ENCODE peak calls at places on chromosomes 2 and 18, in six cellular contexts. R, I, U, E, M and Q are unnamed samples.

GRCh38 chr18:79531926-79532689 is 136.4 kb downstream of the NFATC1 start:
- DNase-seq in R (no peak), I (no peak), U (no peak), E (no peak), M (no peak), Q (no peak)

GRCh38 chr2:8645176-8645831 is 36.6 kb upstream of the ID2 start:
- DNase-seq in R (no peak), I (no peak), U (no peak), E (no peak), M (no peak), Q (no peak)

GRCh38 chr2:171836151-171836910 is 57.7 kb downstream of the SLC25A12 start:
- DNase-seq in R (no peak), I (no peak), U (no peak), E (no peak), M (no peak), Q (no peak)

GRCh38 chr18:26429535-26429934 is 118.8 kb downstream of the KCTD1 start:
- DNase-seq in R (no peak), I (no peak), U (no peak), E (peak; percentile 68), M (no peak), Q (no peak)

GRCh38 chr2:221426929-221427328 is 145.2 kb downstream of the EPHA4 start:
- DNase-seq in R (no peak), I (no peak), U (no peak), E (no peak), M (no peak), Q (no peak)

GRCh38 chr18:79904357-79905147 is 46.9 kb downstream of the SLC66A2 start:
- DNase-seq in R (no peak), I (no peak), U (no peak), E (no peak), M (no peak), Q (peak; percentile 8)

GRCh38 chr2:30915485-30915884 is 108.2 kb upstream of the CAPN13 start:
- DNase-seq in R (no peak), I (no peak), U (no peak), E (peak; percentile 34), M (peak; percentile 73), Q (no peak)

GRCh38 chr18:80103231-80103630 is 5.8 kb upstream of the ADNP2 start:
- DNase-seq in R (no peak), I (no peak), U (no peak), E (no peak), M (no peak), Q (no peak)

GRCh38 chr2:108080177-108080576 is 93.9 kb downstream of the SLC5A7 start:
- DNase-seq in R (no peak), I (no peak), U (no peak), E (no peak), M (no peak), Q (no peak)

GRCh38 chr18:26322892-26323653 is 96.8 kb downstream of the TAF4B start:
- DNase-seq in R (no peak), I (no peak), U (no peak), E (no peak), M (no peak), Q (no peak)

GRCh38 chr2:213544940-213545339 is 260.7 kb downstream of the SPAG16 start:
- DNase-seq in R (no peak), I (no peak), U (no peak), E (no peak), M (no peak), Q (no peak)

GRCh38 chr2:191835539-191836350 is 11.1 kb downstream of the CAVIN2 start:
- DNase-seq in R (no peak), I (no peak), U (no peak), E (no peak), M (no peak), Q (no peak)

GRCh38 chr2:179595284-179595683 is 266.1 kb downstream of the ZNF385B start:
- DNase-seq in R (no peak), I (no peak), U (no peak), E (no peak), M (peak; percentile 6), Q (no peak)
- TF ChIP-seq CTCF in R (no peak), I (no peak), U (no peak), E (no peak), M (no peak), Q (no peak)

GRCh38 chr2:35298493-35298892 is 1057.1 kb upstream of the CRIM1 start:
- DNase-seq in R (no peak), I (no peak), U (no peak), E (peak; percentile 4), M (no peak), Q (no peak)

GRCh38 chr2:35297403-35297802 is 1058.2 kb upstream of the CRIM1 start:
- DNase-seq in R (no peak), I (no peak), U (no peak), E (no peak), M (no peak), Q (no peak)

GRCh38 chr2:35301349-35301748 is 1054.2 kb upstream of the CRIM1 start:
- DNase-seq in R (no peak), I (no peak), U (no peak), E (no peak), M (no peak), Q (no peak)
- TF ChIP-seq CTCF in R (no peak), I (no peak), U (no peak), E (no peak), M (no peak), Q (no peak)

GRCh38 chr18:67862069-67862468 is 345.5 kb upstream of the DSEL start:
- DNase-seq in R (no peak), I (no peak), U (no peak), E (no peak), M (no peak), Q (no peak)

GRCh38 chr18:67865400-67865799 is 348.9 kb upstream of the DSEL start:
- DNase-seq in R (no peak), I (no peak), U (no peak), E (no peak), M (no peak), Q (no peak)

GRCh38 chr18:67864677-67865340 is 348.3 kb upstream of the DSEL start:
- DNase-seq in R (no peak), I (no peak), U (no peak), E (no peak), M (no peak), Q (no peak)
- TF ChIP-seq CTCF in R (no peak), I (no peak), U (no peak), E (no peak), M (no peak), Q (no peak)

DNA sequence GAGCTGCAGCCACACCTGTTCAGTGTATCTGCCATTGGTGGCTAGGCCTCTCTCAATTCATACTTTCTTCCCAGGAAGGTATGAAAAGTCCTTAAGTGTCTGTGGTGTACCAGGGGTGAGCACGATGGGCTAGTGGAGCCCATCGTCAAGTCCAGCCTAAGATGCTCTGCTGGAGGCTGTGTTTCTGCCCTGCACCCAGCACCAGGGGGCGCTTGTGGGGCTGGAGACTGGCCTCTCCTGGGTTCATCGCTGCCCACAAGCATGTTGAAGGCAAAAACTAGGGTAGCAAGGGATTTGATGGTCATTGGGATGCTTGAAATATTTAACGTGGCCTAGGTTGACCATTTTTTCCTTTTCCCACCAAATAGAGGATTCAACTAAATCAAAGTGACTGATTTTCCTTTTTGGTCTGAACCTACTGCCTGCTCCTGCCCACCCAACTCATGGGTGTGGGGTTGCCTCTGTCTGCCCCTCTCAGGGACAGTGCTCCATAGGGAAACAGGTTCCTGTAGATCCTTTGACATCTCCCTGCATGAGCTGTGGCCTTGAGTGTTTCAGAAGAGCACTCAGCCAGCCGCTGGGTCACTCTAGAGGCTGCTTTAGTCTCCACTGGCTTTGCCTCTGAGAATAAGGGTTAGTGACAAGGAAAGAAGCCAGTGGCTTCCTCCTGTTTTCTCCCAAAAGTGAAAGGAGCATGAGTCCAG is 59.0 kb downstream of the TPGS2 start:
- DNase-seq in R (peak; percentile 34), I (no peak), U (no peak), E (peak; percentile 16), M (peak; percentile 57), Q (no peak)
- TF ChIP-seq CTCF in R (peak; percentile 54), I (no peak), U (no peak), E (peak; percentile 20), M (peak; percentile 4), Q (no peak)

DNA sequence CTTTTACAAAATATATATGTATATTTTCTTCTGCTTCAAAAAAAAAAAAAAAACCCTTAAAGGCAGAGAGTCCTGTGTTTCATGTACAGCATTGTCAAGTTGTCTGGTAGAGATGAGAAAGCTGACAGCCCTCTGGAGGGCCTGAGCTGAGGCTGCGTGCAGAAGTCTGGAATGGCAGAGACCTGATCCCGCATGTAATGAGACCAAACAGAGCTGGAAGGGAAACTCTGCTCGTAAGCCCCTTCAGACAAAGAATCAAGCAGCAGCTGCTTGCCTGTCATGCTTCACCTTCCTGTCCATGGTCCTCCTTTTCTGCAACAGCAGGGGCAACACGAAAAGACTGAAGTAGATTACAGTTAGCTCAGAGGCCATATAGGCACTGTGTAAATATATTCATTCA is 912.5 kb downstream of the CPS1 start:
- DNase-seq in R (no peak), I (no peak), U (no peak), E (no peak), M (peak; percentile 4), Q (no peak)
- TF ChIP-seq CTCF in R (no peak), I (no peak), U (no peak), E (no peak), M (no peak), Q (no peak)